ENCODE peak calls at places on chromosomes 13 and 19, in four cellular contexts. J is IMR-90, V is HepG2, I is K562. M is an unnamed sample.

GRCh38 chr19:39238209-39238608 is 6.6 kb downstream of the IFNL3 start:
- DNase-seq in J (no peak), V (no peak), I (no peak), M (no peak)

GRCh38 chr19:1390594-1391423 is 7.1 kb downstream of the NDUFS7 start:
- DNase-seq in J (no peak), V (no peak), I (no peak), M (no peak)

GRCh38 chr13:91248249-91248648 is 99.2 kb upstream of the MIR17HG start:
- DNase-seq in J (no peak), V (no peak), I (no peak), M (no peak)

GRCh38 chr19:13012390-13012689 is 17.1 kb downstream of the NFIX start:
- DNase-seq in J (no peak), V (no peak), I (no peak), M (no peak)

GRCh38 chr13:114004416-114005205 is 30.7 kb upstream of the C13orf46 start:
- DNase-seq in J (peak), V (peak), I (peak), M (no peak)

GRCh38 chr19:38162094-38162493 is 61.9 kb downstream of the DPF1 start:
- DNase-seq in J (no peak), V (no peak), I (no peak), M (no peak)

GRCh38 chr19:12872255-12872654 is 9.0 kb downstream of the DNASE2 start:
- DNase-seq in J (no peak), V (no peak), I (peak), M (no peak)

GRCh38 chr13:24161010-24161775 is 673 bp downstream of the SPATA13 start:
- DNase-seq in J (no peak), V (peak), I (peak), M (no peak)

GRCh38 chr13:95403349-95404140 is 102.3 kb upstream of the ABCC4 start:
- DNase-seq in J (no peak), V (no peak), I (no peak), M (no peak)

GRCh38 chr13:40352807-40353562 is 313.5 kb downstream of the FOXO1 start:
- DNase-seq in J (no peak), V (no peak), I (no peak), M (no peak)

GRCh38 chr13:99153219-99153618 is 47.4 kb upstream of the UBAC2 start:
- DNase-seq in J (no peak), V (no peak), I (peak), M (no peak)

GRCh38 chr13:75308222-75308621 is 173.7 kb downstream of the TBC1D4 start:
- DNase-seq in J (peak), V (no peak), I (no peak), M (no peak)

GRCh38 chr19:39193785-39194184 is 3.0 kb upstream of the NCCRP1 start:
- DNase-seq in J (no peak), V (peak), I (no peak), M (peak)

GRCh38 chr13:78317030-78317429 is 286.3 kb downstream of the POU4F1 start:
- DNase-seq in J (no peak), V (no peak), I (no peak), M (no peak)

GRCh38 chr13:51523082-51523518 is 61.2 kb upstream of the WDFY2 start:
- DNase-seq in J (peak), V (peak), I (no peak), M (peak)

GRCh38 chr13:95784161-95784880 is 107.4 kb downstream of the DNAJC3 start:
- DNase-seq in J (peak), V (peak), I (no peak), M (peak)

GRCh38 chr13:71218960-71219359 is 648.0 kb downstream of the DACH1 start:
- DNase-seq in J (no peak), V (peak), I (no peak), M (no peak)

GRCh38 chr13:112447761-112448603 is 71.8 kb downstream of the SPACA7 start:
- DNase-seq in J (no peak), V (no peak), I (no peak), M (no peak)

GRCh38 chr13:46675016-46675415 is 121.9 kb downstream of the ESD start:
- DNase-seq in J (no peak), V (no peak), I (no peak), M (no peak)

GRCh38 chr13:48221301-48222190 is 11.5 kb upstream of the ITM2B start:
- DNase-seq in J (no peak), V (no peak), I (no peak), M (no peak)

GRCh38 chr13:76965759-76966421 is 17.6 kb downstream of the ACOD1 start:
- DNase-seq in J (peak), V (no peak), I (no peak), M (no peak)

GRCh38 chr19:37172368-37173366 is at the start of gene ZNF585A:
- DNase-seq in J (peak), V (peak), I (peak), M (peak)

GRCh38 chr19:54469496-54469934 is 3.6 kb downstream of the CDC42EP5 start:
- DNase-seq in J (no peak), V (no peak), I (peak), M (no peak)

GRCh38 chr19:16896098-16896912 is 7.5 kb downstream of the F2RL3 start:
- DNase-seq in J (no peak), V (no peak), I (peak), M (no peak)

GRCh38 chr19:49071860-49072547 is 495 bp downstream of the KCNA7 start:
- DNase-seq in J (no peak), V (no peak), I (peak), M (no peak)

GRCh38 chr13:113835461-113836274 is 28.2 kb downstream of the GAS6 start:
- DNase-seq in J (peak), V (no peak), I (no peak), M (peak)

GRCh38 chr13:20993661-20994440 is 67.5 kb downstream of the LATS2 start:
- DNase-seq in J (peak), V (no peak), I (peak), M (no peak)

GRCh38 chr13:50133277-50133953 is 118.2 kb downstream of the KCNRG start:
- DNase-seq in J (no peak), V (no peak), I (no peak), M (no peak)

GRCh38 chr13:21674271-21675009 is 3.6 kb downstream of the FGF9 start:
- DNase-seq in J (no peak), V (no peak), I (peak), M (no peak)

GRCh38 chr19:29540128-29540527 is 14.3 kb downstream of the VSTM2B start:
- DNase-seq in J (no peak), V (no peak), I (no peak), M (no peak)
- TF ChIP-seq MAZ in J (no peak), V (no peak), I (no peak), M (no peak)

GRCh38 chr19:32750441-32751055 is 31.0 kb downstream of the TDRD12 start:
- DNase-seq in J (no peak), V (no peak), I (no peak), M (no peak)
- TF ChIP-seq MAZ in J (no peak), V (no peak), I (no peak), M (no peak)

GRCh38 chr19:33373701-33374405 is at the start of gene CEBPG:
- DNase-seq in J (peak), V (no peak), I (peak), M (no peak)
- TF ChIP-seq MAZ in J (peak), V (peak), I (peak), M (no peak)

DNA sequence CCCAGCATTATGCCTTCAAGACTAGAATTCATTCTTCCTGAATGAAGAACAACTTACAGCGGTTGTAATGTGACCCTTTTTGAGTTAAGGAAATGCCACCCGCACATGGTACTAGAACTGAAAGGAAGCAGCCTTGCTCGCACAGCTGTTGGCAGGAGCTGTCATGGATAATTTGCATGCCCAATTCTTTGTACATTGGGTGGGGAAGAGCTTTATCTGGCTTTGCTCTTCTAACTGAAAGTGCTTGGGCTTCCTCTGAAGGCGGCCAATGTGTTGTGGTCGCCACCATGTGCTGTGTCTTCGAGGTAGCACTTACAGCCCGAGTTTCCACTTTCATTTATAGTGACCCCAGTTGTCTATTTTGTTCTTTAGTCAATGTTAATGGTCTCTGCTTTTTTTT is 3.4 kb downstream of the CCNE1 start:
- DNase-seq in J (no peak), V (no peak), I (no peak), M (no peak)
- TF ChIP-seq MAZ in J (no peak), V (no peak), I (no peak), M (no peak)